ENCODE peak calls at places on chromosomes 4 and X, in four cellular contexts. I is activated B cell treated with CpG ODN at 0.5 μM for 24 hours, P is cardiac muscle cell, O is neural crest cell. A is an unnamed sample.
A peak's percentile ranks its signal among the peaks of the same experiment; 100 is the strongest.

GRCh38 chrX:152905081-152905420 is 7.2 kb downstream of the ZNF185 start:
- DNase-seq in I (no peak), P (no peak), O (no peak), A (no peak)

GRCh38 chrX:130805906-130806305 is 97.1 kb downstream of the ENOX2 start:
- DNase-seq in I (no peak), P (no peak), O (no peak), A (no peak)

GRCh38 chrX:73850124-73851013 is 287.4 kb downstream of the CHIC1 start:
- DNase-seq in I (no peak), P (peak; percentile 34), O (no peak), A (peak; percentile 36)

GRCh38 chr4:141238196-141238595 is 17.5 kb downstream of the ZNF330 start:
- DNase-seq in I (no peak), P (no peak), O (no peak), A (no peak)

GRCh38 chrX:103686199-103687072 is at the start of gene MORF4L2:
- DNase-seq in I (peak; percentile 55), P (peak; percentile 98), O (peak; percentile 62), A (peak; percentile 88)

GRCh38 chrX:47448165-47448806 is 34.7 kb downstream of the ZNF41 start:
- DNase-seq in I (no peak), P (no peak), O (no peak), A (no peak)

GRCh38 chr4:498328-498919 is 532 bp downstream of the ZNF721 start:
- DNase-seq in I (no peak), P (no peak), O (no peak), A (no peak)

GRCh38 chrX:39955621-39956020 is 142.1 kb downstream of the BCOR start:
- DNase-seq in I (no peak), P (no peak), O (no peak), A (no peak)

GRCh38 chr4:41598580-41598979 is 60.6 kb downstream of the LIMCH1 start:
- DNase-seq in I (no peak), P (no peak), O (no peak), A (no peak)

GRCh38 chr4:41420576-41420975 is 117.4 kb upstream of the LIMCH1 start:
- DNase-seq in I (no peak), P (no peak), O (no peak), A (no peak)

GRCh38 chr4:140943887-140944515 is 187.8 kb upstream of the TBC1D9 start:
- DNase-seq in I (no peak), P (peak; percentile 62), O (no peak), A (no peak)

GRCh38 chr4:177251237-177251636 is 58.4 kb upstream of the NEIL3 start:
- DNase-seq in I (no peak), P (no peak), O (no peak), A (no peak)

GRCh38 chr4:52102587-52102986 is 51.5 kb downstream of the SPATA18 start:
- DNase-seq in I (no peak), P (no peak), O (no peak), A (no peak)

GRCh38 chr4:17577660-17578481 is 873 bp downstream of the LAP3 start:
- DNase-seq in I (no peak), P (peak; percentile 33), O (no peak), A (peak; percentile 19)

GRCh38 chr4:88985088-88985779 is 71.8 kb downstream of the FAM13A start:
- DNase-seq in I (no peak), P (peak; percentile 92), O (no peak), A (no peak)

GRCh38 chr4:78774395-78774794 is 1.8 kb upstream of the BMP2K start:
- DNase-seq in I (no peak), P (no peak), O (no peak), A (no peak)

GRCh38 chr4:73593631-73594241 is 26.5 kb downstream of the RASSF6 start:
- DNase-seq in I (no peak), P (peak; percentile 60), O (peak; percentile 15), A (no peak)

GRCh38 chr4:121034010-121034409 is 38.3 kb downstream of the NDNF start:
- DNase-seq in I (no peak), P (peak; percentile 77), O (no peak), A (peak; percentile 4)

GRCh38 chr4:168183717-168184571 is 91.6 kb downstream of the ANXA10 start:
- DNase-seq in I (no peak), P (peak; percentile 59), O (no peak), A (no peak)

GRCh38 chrX:110863883-110864282 is 68.3 kb upstream of the CHRDL1 start:
- DNase-seq in I (no peak), P (no peak), O (no peak), A (no peak)

GRCh38 chr4:1576961-1577814 is 106.9 kb downstream of the FAM53A start:
- DNase-seq in I (no peak), P (no peak), O (no peak), A (no peak)

GRCh38 chrX:108384783-108385182 is 53.4 kb downstream of the COL4A6 start:
- DNase-seq in I (no peak), P (no peak), O (no peak), A (no peak)

GRCh38 chr4:173528378-173529321 is 1.4 kb downstream of the HAND2 start:
- DNase-seq in I (no peak), P (peak; percentile 62), O (no peak), A (no peak)

GRCh38 chr4:143186634-143187033 is 1.9 kb downstream of the USP38 start:
- DNase-seq in I (no peak), P (peak; percentile 13), O (no peak), A (no peak)

GRCh38 chr4:57119054-57119651 is 9.0 kb upstream of the IGFBP7 start:
- DNase-seq in I (no peak), P (peak; percentile 95), O (no peak), A (no peak)

GRCh38 chr4:27790911-27791310 is 930.3 kb downstream of the STIM2 start:
- DNase-seq in I (no peak), P (no peak), O (no peak), A (no peak)

GRCh38 chr4:39900966-39901365 is 76.7 kb downstream of the PDS5A start:
- DNase-seq in I (no peak), P (no peak), O (no peak), A (no peak)

GRCh38 chrX:47500541-47500940 is 17.5 kb upstream of the ZNF41 start:
- DNase-seq in I (no peak), P (no peak), O (no peak), A (no peak)

GRCh38 chrX:31445542-31445941 is 373.7 kb upstream of the FTHL17 start:
- DNase-seq in I (no peak), P (peak; percentile 11), O (no peak), A (no peak)

GRCh38 chr4:162497564-162498167 is 333.9 kb upstream of the FSTL5 start:
- DNase-seq in I (no peak), P (peak; percentile 65), O (no peak), A (no peak)

GRCh38 chr4:8277356-8278008 is 7.9 kb downstream of the HTRA3 start:
- DNase-seq in I (no peak), P (no peak), O (no peak), A (no peak)
- TF ChIP-seq CTCF in I (no peak), P (no peak), O (no peak), A (no peak)

DNA sequence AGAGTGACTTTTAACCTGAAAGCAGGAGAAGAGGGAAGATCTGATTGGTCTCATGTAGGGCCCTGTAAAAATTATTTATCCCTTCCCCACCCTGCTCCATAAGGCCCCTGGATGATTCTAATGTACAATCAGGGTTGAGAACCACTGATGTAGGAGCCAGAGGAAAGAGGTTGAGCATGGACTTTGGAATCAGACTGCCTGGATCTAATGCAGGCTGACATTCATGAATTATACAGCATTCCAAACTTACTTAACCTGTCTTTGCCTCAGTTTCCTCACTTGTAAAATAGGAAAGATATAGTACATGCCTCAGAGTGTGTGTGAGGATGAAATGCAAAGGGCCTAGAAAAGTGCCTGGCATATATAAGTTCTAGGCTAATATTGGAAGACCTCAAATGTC is 47.0 kb downstream of the STX18 start:
- DNase-seq in I (no peak), P (no peak), O (no peak), A (no peak)
- TF ChIP-seq CTCF in I (no peak), P (no peak), O (no peak), A (no peak)

GRCh38 chr4:167129146-167129545 is 105.1 kb downstream of the SPOCK3 start:
- DNase-seq in I (no peak), P (no peak), O (no peak), A (no peak)
- TF ChIP-seq CTCF in I (no peak), P (no peak), O (no peak), A (no peak)

DNA sequence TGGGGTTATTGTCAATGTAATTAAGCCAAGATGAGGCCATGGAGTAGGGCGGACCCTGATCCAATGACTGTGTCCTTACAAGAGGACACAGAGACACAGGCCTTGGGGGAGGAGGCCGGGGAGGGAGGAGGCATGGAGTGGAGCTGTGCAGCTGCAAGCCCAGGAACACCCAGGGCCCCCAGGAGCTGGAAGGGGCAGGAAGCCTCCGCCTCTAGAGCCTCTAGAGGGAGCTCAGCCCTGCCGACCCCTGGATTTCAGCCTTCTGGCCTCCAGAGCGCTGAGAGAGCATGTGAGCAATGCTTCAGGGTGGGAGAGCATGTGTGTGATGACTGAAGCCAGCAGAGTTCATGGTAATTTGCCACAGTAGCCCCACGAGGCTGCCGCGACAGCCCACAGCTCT is 234.6 kb downstream of the AFAP1 start:
- DNase-seq in I (no peak), P (no peak), O (no peak), A (no peak)
- TF ChIP-seq CTCF in I (no peak), P (no peak), O (no peak), A (no peak)